ENCODE peak calls at places on chromosome 22, in eight cellular contexts. N is CD4-positive, alpha-beta T cell; W is stimulated activated naive B cell treated with anti-CD40 and anti-IgM and Interleukin-4, amounts not matched to agents 10 μg/mL and 1 μg/mL and 100 μg/mL, for 72 hours; F is activated CD4-positive, CD25-positive, alpha-beta regulatory T cell; Q is kidney tubule cell; C is NCI-H2171 treated with DMSO at 0.1 percent for 48 hours; X is thyroid gland; I is GF-D8. K is an unnamed sample.

GRCh38 chr22:22431271-22432220 is 77.0 kb downstream of the ZNF280B start:
- DNase-seq in N (peak), W (peak), F (peak), Q (peak), C (peak), X (peak), I (no peak), K (peak)

GRCh38 chr22:37208401-37209139 is 3.7 kb downstream of the SSTR3 start:
- DNase-seq in N (no peak), W (no peak), F (no peak), Q (no peak), C (no peak), X (no peak), I (no peak), K (peak)

GRCh38 chr22:29873943-29874342 is 9.0 kb upstream of the MTMR3 start:
- DNase-seq in N (no peak), W (no peak), F (no peak), Q (no peak), C (peak), X (no peak), I (no peak), K (no peak)

GRCh38 chr22:19464546-19464945 is 14.4 kb downstream of the UFD1 start:
- DNase-seq in N (no peak), W (no peak), F (no peak), Q (no peak), C (no peak), X (no peak), I (no peak), K (no peak)

GRCh38 chr22:44097263-44098020 is 73.3 kb downstream of the PARVB start:
- DNase-seq in N (no peak), W (no peak), F (no peak), Q (no peak), C (no peak), X (no peak), I (no peak), K (no peak)

GRCh38 chr22:47195676-47196492 is 433.4 kb downstream of the TBC1D22A start:
- DNase-seq in N (no peak), W (no peak), F (no peak), Q (no peak), C (no peak), X (peak), I (no peak), K (no peak)

GRCh38 chr22:33871935-33872334 is 48.3 kb downstream of the LARGE1 start:
- DNase-seq in N (no peak), W (peak), F (no peak), Q (no peak), C (no peak), X (no peak), I (no peak), K (no peak)

GRCh38 chr22:37844904-37845334 is 785 bp upstream of the ANKRD54 start:
- DNase-seq in N (no peak), W (no peak), F (no peak), Q (no peak), C (no peak), X (no peak), I (no peak), K (no peak)

GRCh38 chr22:24107668-24108067 is 73.6 kb upstream of the SUSD2 start:
- DNase-seq in N (no peak), W (no peak), F (no peak), Q (peak), C (no peak), X (peak), I (no peak), K (no peak)

GRCh38 chr22:50084570-50084969 is 656 bp downstream of the MLC1 start:
- DNase-seq in N (no peak), W (no peak), F (no peak), Q (no peak), C (no peak), X (no peak), I (peak), K (no peak)